ENCODE peak calls at places on chromosomes 5 and 9, in seven cellular contexts. B is H54; P is stimulated activated CD4-positive, alpha-beta T cell treated with anti-CD3 and anti-CD28 coated beads, TNF-alpha, amount 100 ng/mL, for 4 hours; V is stimulated activated CD8-positive, alpha-beta memory T cell treated with anti-CD3 and anti-CD28 coated beads, Interleukin-7, amount 100 ng/mL, for 24 hours; N is hepatocyte; D is GM04504; G is activated T-cell treated with anti-CD3 and anti-CD28 coated beads for 48 hours. X is an unnamed sample.

GRCh38 chr9:33818832-33819500 is 2.0 kb downstream of the UBE2R2 start:
- DNase-seq in B (no peak), P (no peak), V (no peak), N (no peak), D (no peak), G (no peak), X (no peak)

GRCh38 chr5:176935017-176935416 is 35.9 kb upstream of the HK3 start:
- DNase-seq in B (no peak), P (no peak), V (no peak), N (no peak), D (no peak), G (no peak), X (no peak)

GRCh38 chr9:133952598-133953550 is 39.2 kb downstream of the VAV2 start:
- DNase-seq in B (no peak), P (no peak), V (no peak), N (no peak), D (no peak), G (no peak), X (no peak)

GRCh38 chr5:96080557-96080956 is 118.9 kb upstream of the ELL2 start:
- DNase-seq in B (no peak), P (no peak), V (no peak), N (no peak), D (peak; percentile 35), G (no peak), X (no peak)

GRCh38 chr5:68440666-68441065 is 225.1 kb downstream of the PIK3R1 start:
- DNase-seq in B (no peak), P (no peak), V (no peak), N (no peak), D (no peak), G (no peak), X (no peak)

GRCh38 chr5:1390861-1391600 is 46.1 kb upstream of the CLPTM1L start:
- DNase-seq in B (no peak), P (no peak), V (no peak), N (no peak), D (no peak), G (no peak), X (no peak)

GRCh38 chr5:153079396-153079795 is 411.1 kb upstream of the GRIA1 start:
- DNase-seq in B (no peak), P (no peak), V (no peak), N (peak; percentile 19), D (no peak), G (no peak), X (no peak)

GRCh38 chr5:158676642-158677489 is 422.9 kb downstream of the EBF1 start:
- DNase-seq in B (no peak), P (no peak), V (no peak), N (no peak), D (no peak), G (no peak), X (no peak)

GRCh38 chr9:91825422-91825821 is 124.6 kb downstream of the ROR2 start:
- DNase-seq in B (no peak), P (no peak), V (no peak), N (no peak), D (no peak), G (no peak), X (no peak)

GRCh38 chr5:73450041-73450598 is 1.5 kb upstream of the FOXD1 start:
- DNase-seq in B (no peak), P (no peak), V (no peak), N (no peak), D (no peak), G (no peak), X (no peak)

GRCh38 chr9:98418578-98419259 is 163.3 kb upstream of the TBC1D2 start:
- DNase-seq in B (no peak), P (no peak), V (no peak), N (no peak), D (no peak), G (no peak), X (no peak)

GRCh38 chr5:84779206-84779605 is 394.5 kb upstream of the EDIL3 start:
- DNase-seq in B (no peak), P (no peak), V (no peak), N (no peak), D (no peak), G (no peak), X (no peak)

GRCh38 chr9:120366646-120367019 is 213.3 kb downstream of the CDK5RAP2 start:
- DNase-seq in B (peak; percentile 99), P (no peak), V (no peak), N (peak; percentile 55), D (peak; percentile 76), G (no peak), X (no peak)

GRCh38 chr5:127870914-127871313 is 167.7 kb downstream of the CCDC192 start:
- DNase-seq in B (no peak), P (no peak), V (no peak), N (no peak), D (no peak), G (no peak), X (no peak)

GRCh38 chr5:147661576-147661975 is 121.0 kb downstream of the JAKMIP2 start:
- DNase-seq in B (no peak), P (no peak), V (no peak), N (no peak), D (no peak), G (no peak), X (no peak)

GRCh38 chr5:80055491-80056170 is 20.5 kb downstream of the THBS4 start:
- DNase-seq in B (no peak), P (no peak), V (no peak), N (no peak), D (no peak), G (no peak), X (no peak)

GRCh38 chr5:2981652-2982051 is 230.2 kb upstream of the IRX2 start:
- DNase-seq in B (no peak), P (no peak), V (no peak), N (no peak), D (no peak), G (no peak), X (no peak)

GRCh38 chr5:107808671-107809137 is 138.0 kb upstream of the EFNA5 start:
- DNase-seq in B (no peak), P (no peak), V (no peak), N (peak; percentile 88), D (no peak), G (no peak), X (no peak)

GRCh38 chr5:160105686-160106085 is 13.6 kb downstream of the PWWP2A start:
- DNase-seq in B (no peak), P (no peak), V (no peak), N (no peak), D (no peak), G (no peak), X (no peak)

GRCh38 chr9:126049896-126050604 is 276.6 kb upstream of the MVB12B start:
- DNase-seq in B (no peak), P (no peak), V (no peak), N (no peak), D (no peak), G (no peak), X (no peak)

GRCh38 chr9:129373361-129373760 is 195.3 kb upstream of the IER5L start:
- DNase-seq in B (no peak), P (no peak), V (no peak), N (no peak), D (no peak), G (no peak), X (no peak)

GRCh38 chr5:36244076-36244475 is 2.4 kb upstream of the NADK2 start:
- DNase-seq in B (no peak), P (no peak), V (no peak), N (no peak), D (no peak), G (no peak), X (no peak)

GRCh38 chr5:138905541-138905940 is 30.4 kb upstream of the LRRTM2 start:
- DNase-seq in B (peak; percentile 14), P (no peak), V (no peak), N (no peak), D (peak; percentile 36), G (no peak), X (no peak)